ENCODE peak calls at places on chromosomes 2 and 18, in five cellular contexts. S, I, C, Y and V are unnamed samples.

GRCh38 chr2:169091761-169092523 is 22.6 kb downstream of the DHRS9 start:
- DNase-seq in S (peak), I (peak), C (peak), Y (no peak), V (peak)

GRCh38 chr2:28336993-28337627 is 55.5 kb upstream of the FOSL2 start:
- DNase-seq in S (no peak), I (no peak), C (no peak), Y (no peak), V (no peak)

GRCh38 chr2:96537066-96537733 is 648 bp downstream of the ARID5A start:
- DNase-seq in S (peak), I (peak), C (peak), Y (peak), V (peak)

GRCh38 chr2:204472375-204472774 is 72.9 kb upstream of the PARD3B start:
- DNase-seq in S (no peak), I (no peak), C (no peak), Y (no peak), V (no peak)

GRCh38 chr2:166197446-166197845 is 69.6 kb upstream of the SCN1A start:
- DNase-seq in S (no peak), I (no peak), C (peak), Y (no peak), V (no peak)

GRCh38 chr2:151306621-151307020 is 17.2 kb upstream of the NMI start:
- DNase-seq in S (peak), I (no peak), C (peak), Y (no peak), V (no peak)

GRCh38 chr2:160952462-160952861 is 207.8 kb upstream of the TANK start:
- DNase-seq in S (no peak), I (peak), C (no peak), Y (peak), V (no peak)

GRCh38 chr2:58081000-58081399 is 34.4 kb downstream of the VRK2 start:
- DNase-seq in S (no peak), I (no peak), C (no peak), Y (no peak), V (no peak)

GRCh38 chr2:61993422-61994024 is 88.0 kb downstream of the COMMD1 start:
- DNase-seq in S (peak), I (peak), C (peak), Y (no peak), V (peak)

GRCh38 chr18:11040823-11041712 is 108.3 kb downstream of the PIEZO2 start:
- DNase-seq in S (peak), I (peak), C (peak), Y (no peak), V (no peak)

GRCh38 chr18:6994719-6995430 is 122.7 kb downstream of the LAMA1 start:
- DNase-seq in S (peak), I (no peak), C (peak), Y (no peak), V (peak)

GRCh38 chr2:30234180-30234971 is 3.0 kb downstream of the LBH start:
- DNase-seq in S (peak), I (peak), C (peak), Y (no peak), V (peak)

GRCh38 chr2:173118385-173118784 is 42.7 kb downstream of the MAP3K20 start:
- DNase-seq in S (no peak), I (no peak), C (no peak), Y (no peak), V (no peak)

GRCh38 chr2:147030966-147031760 is 813.7 kb upstream of the ACVR2A start:
- DNase-seq in S (peak), I (no peak), C (peak), Y (no peak), V (peak)

GRCh38 chr2:209473930-209474419 is 50.1 kb downstream of the MAP2 start:
- DNase-seq in S (peak), I (no peak), C (peak), Y (no peak), V (peak)

GRCh38 chr2:235577404-235578330 is 83.8 kb downstream of the AGAP1 start:
- DNase-seq in S (peak), I (no peak), C (no peak), Y (peak), V (no peak)